ENCODE peak calls at places on chromosomes 7 and 10, in ten cellular contexts. L is tibial nerve, E is transverse colon, Q is stomach, H is uterus, G is adrenal gland, W is endothelial cell of umbilical vein, P is HCT116, F is A549, D is heart left ventricle. O is an unnamed sample.

GRCh38 chr10:79084012-79084971 is 15.5 kb downstream of the ZMIZ1 start:
- DNase-seq in L (peak), E (peak), Q (peak), H (peak), G (peak), W (peak), P (no peak), F (peak), D (peak), O (peak)

GRCh38 chr10:113562108-113562507 is 9.3 kb downstream of the HABP2 start:
- DNase-seq in L (no peak), E (no peak), Q (no peak), H (no peak), G (no peak), W (no peak), P (no peak), F (no peak), D (no peak), O (no peak)

GRCh38 chr7:75756340-75757297 is 15.4 kb downstream of the CCL26 start:
- DNase-seq in L (no peak), E (no peak), Q (peak), H (no peak), G (peak), W (peak), P (peak), F (peak), D (no peak), O (peak)

GRCh38 chr10:110684800-110685446 is 40.8 kb downstream of the RBM20 start:
- DNase-seq in L (no peak), E (no peak), Q (no peak), H (no peak), G (no peak), W (no peak), P (no peak), F (no peak), D (peak), O (no peak)

GRCh38 chr7:45000096-45001032 is at the start of gene CCM2:
- DNase-seq in L (no peak), E (peak), Q (peak), H (peak), G (peak), W (peak), P (no peak), F (no peak), D (peak), O (no peak)

GRCh38 chr10:16987976-16988610 is 141.5 kb downstream of the CUBN start:
- DNase-seq in L (no peak), E (no peak), Q (no peak), H (no peak), G (no peak), W (no peak), P (no peak), F (no peak), D (no peak), O (no peak)

GRCh38 chr7:49937608-49938007 is 155.4 kb downstream of the ZPBP start:
- DNase-seq in L (no peak), E (no peak), Q (no peak), H (no peak), G (no peak), W (no peak), P (no peak), F (no peak), D (no peak), O (no peak)

GRCh38 chr10:15813415-15813814 is 46.9 kb downstream of the MINDY3 start:
- DNase-seq in L (no peak), E (no peak), Q (no peak), H (no peak), G (no peak), W (peak), P (no peak), F (no peak), D (no peak), O (peak)

GRCh38 chr7:27781188-27781587 is 41.2 kb downstream of the TAX1BP1 start:
- DNase-seq in L (no peak), E (no peak), Q (no peak), H (no peak), G (no peak), W (no peak), P (no peak), F (no peak), D (no peak), O (no peak)

DNA sequence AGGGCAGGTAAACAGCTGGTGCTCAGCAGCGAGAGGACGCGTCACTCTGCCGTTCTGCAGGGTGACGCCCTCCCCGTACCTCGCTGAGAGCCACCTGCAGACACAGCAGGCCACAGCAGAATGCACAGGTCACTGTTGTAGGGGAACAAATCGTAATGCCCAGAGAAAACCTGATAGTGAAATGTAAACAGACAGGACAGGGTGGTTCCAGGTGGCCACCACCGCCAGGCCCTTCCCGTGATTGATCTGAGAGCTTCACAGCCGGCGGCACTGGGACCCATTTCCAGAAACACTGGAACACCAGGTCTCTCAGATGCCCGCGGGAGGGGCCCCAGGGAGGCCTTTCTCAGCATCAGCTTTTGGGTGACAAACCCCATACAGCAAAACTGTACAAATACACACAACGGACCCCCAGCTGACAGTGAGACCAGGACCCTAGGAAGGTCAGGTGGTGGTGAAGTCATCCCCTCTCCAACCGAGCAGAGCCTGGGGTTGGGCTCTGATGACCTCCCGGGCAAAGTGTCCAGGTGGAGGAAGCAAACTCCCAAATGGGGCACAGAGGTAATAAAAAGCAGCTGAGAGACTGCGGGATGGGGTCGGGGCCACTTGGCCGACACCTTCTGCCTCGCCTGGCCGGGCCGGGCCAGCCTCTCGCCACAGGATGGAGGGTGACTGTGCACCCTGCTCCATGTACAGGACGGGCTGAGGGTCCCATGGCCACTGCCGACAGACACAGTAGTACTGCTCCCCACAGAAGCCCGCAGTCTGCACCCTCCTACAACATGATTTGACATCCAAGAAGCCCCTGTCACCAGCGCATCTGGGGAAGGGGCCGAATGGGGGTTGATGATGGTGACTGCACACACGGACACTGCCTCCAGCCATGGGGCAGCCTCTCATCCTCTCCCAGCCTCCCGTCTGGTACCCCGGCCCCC is 4.6 kb downstream of the BHLHA15 start:
- DNase-seq in L (no peak), E (no peak), Q (peak), H (no peak), G (no peak), W (no peak), P (no peak), F (no peak), D (no peak), O (no peak)
- TF ChIP-seq POLR2A in L (no peak), E (no peak), Q (no peak), H (no peak), G (no peak), W (no peak), P (no peak), F (no peak), D (no peak), O (no peak)

DNA sequence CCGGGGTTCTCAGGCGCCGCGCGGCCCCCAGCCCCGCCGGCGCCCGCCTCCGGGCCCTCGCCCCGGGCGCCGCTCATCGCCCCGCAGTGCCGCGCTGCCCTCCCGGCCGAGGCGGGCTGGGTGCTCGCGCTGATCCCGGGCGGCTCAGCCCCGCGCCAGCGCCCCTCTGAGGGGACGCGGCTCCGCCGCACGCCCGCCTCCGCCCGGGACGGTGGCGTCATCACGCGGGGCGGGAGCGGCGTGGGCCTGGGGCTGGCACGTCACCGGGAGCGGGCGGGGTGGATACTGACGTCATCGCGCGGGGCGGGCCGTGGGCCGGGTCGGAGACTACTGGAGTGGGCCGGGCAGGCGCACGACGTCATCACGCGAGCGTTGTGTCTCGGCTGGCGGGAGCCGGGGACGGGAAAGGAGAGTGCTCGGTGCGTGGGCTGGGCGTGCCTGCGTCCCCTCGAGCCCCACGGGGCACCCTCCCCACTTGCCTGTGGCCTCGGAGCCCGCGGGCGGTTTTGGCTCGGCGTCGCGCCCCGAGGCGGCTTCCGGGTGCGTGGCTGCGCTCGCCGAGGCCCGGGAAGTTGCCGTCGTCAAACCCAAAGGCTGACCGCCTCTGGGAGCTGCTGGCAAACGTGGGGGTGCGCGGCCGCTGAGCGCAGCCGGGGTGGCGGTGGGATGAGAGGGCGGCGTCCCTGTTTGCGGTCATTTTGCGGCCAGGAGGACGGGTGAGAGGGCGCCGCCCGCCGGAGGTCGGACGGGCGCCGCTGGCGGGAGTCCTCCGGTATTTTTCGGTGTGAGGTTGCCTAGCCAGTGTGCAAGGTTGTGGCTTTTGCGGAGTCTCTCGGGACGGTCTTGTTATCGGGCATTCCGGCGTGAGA is at the start of gene ESYT2:
- DNase-seq in L (peak), E (peak), Q (peak), H (peak), G (peak), W (peak), P (peak), F (peak), D (peak), O (peak)
- TF ChIP-seq POLR2A in L (peak), E (peak), Q (no peak), H (peak), G (peak), W (peak), P (peak), F (peak), D (peak), O (peak)

GRCh38 chr7:100433592-100434296 is 2.6 kb downstream of the PPP1R35 start:
- DNase-seq in L (no peak), E (no peak), Q (no peak), H (no peak), G (no peak), W (no peak), P (no peak), F (no peak), D (no peak), O (no peak)
- TF ChIP-seq POLR2A in L (no peak), E (no peak), Q (no peak), H (no peak), G (no peak), W (peak), P (no peak), F (no peak), D (no peak), O (no peak)

DNA sequence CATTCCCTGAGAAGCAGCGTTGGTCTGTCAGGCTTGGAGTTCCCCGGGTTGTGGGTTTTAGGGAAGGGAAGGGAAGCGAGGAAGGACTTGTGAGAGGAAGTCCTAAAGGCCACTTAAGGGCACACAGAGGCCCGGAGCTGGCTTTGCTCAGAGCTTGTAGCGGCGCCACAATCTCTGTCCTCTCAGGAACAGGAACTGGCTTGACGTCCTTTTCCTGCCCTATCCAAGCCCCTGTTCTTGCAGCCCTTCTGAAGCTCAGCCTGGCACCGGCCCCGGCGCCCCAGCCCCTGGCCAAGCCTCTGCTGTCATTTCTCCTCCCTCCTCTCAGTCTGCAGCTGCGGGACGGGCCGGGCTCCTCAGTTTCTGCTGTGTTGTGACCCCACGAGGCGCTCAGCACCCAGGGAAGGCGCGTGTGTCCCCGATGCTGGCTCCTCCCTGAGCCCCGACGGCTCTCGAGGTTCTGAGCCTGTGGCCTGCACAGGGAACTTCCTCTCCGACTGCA is at the start of gene GIMAP8:
- DNase-seq in L (no peak), E (peak), Q (peak), H (no peak), G (peak), W (peak), P (no peak), F (no peak), D (peak), O (no peak)
- TF ChIP-seq POLR2A in L (no peak), E (peak), Q (no peak), H (no peak), G (no peak), W (peak), P (no peak), F (no peak), D (peak), O (no peak)